ENCODE peak calls at places on chromosomes 12 and 14, in nine cellular contexts. F, L, K, J, Z, I, M, D and G are unnamed samples. For H3K36me3, the result is how much of the 10 kb centered on the place peaks cover.

GRCh38 chr12:100573499-100574261 is at the start of gene GAS2L3:
- DNase-seq in I (peak), Z (peak), L (peak), F (peak), D (peak), J (peak), M (peak), K (peak), G (peak)

GRCh38 chr14:37939442-37940028 is 268.2 kb upstream of the SSTR1 start:
- DNase-seq in D (no peak), L (no peak), M (no peak), J (no peak), K (no peak), I (no peak), F (no peak), Z (no peak), G (no peak)

GRCh38 chr14:36835145-36835544 is 173.5 kb downstream of the PAX9 start:
- DNase-seq in J (no peak), M (no peak), I (no peak), D (no peak), L (no peak), F (no peak), Z (peak), K (no peak), G (no peak)

GRCh38 chr14:102759416-102759815 is 17.8 kb upstream of the TRAF3 start:
- DNase-seq in Z (no peak), D (no peak), K (no peak), I (no peak), F (no peak), L (no peak), J (no peak), M (peak), G (no peak)

GRCh38 chr14:84927096-84927910 is 602.6 kb upstream of the FLRT2 start:
- DNase-seq in Z (no peak), D (no peak), J (no peak), I (no peak), K (no peak), L (no peak), F (no peak), M (no peak), G (no peak)

GRCh38 chr14:73943083-73943482 is 6.8 kb downstream of the FAM161B start:
- DNase-seq in J (no peak), M (no peak), Z (no peak), D (no peak), I (no peak), K (peak), L (no peak), F (no peak), G (no peak)

GRCh38 chr12:92068441-92068840 is 77.2 kb downstream of the BTG1 start:
- DNase-seq in Z (no peak), F (no peak), K (no peak), J (no peak), D (no peak), M (no peak), I (no peak), L (no peak), G (no peak)

GRCh38 chr12:3455312-3455711 is 35.7 kb upstream of the PRMT8 start:
- DNase-seq in D (no peak), F (no peak), Z (no peak), M (no peak), L (no peak), I (no peak), K (no peak), J (no peak), G (no peak)

GRCh38 chr12:129532707-129533499 is 370.9 kb downstream of the TMEM132D start:
- DNase-seq in L (no peak), D (no peak), M (peak), K (no peak), I (no peak), J (no peak), Z (peak), F (no peak), G (no peak)

GRCh38 chr14:70935135-70935534 is 27.9 kb downstream of the PCNX1 start:
- DNase-seq in I (no peak), K (no peak), L (no peak), Z (no peak), F (no peak), J (no peak), D (no peak), M (no peak), G (no peak)

GRCh38 chr12:131830335-131831020 is 2.3 kb downstream of the MMP17 start:
- DNase-seq in F (peak), D (peak), J (peak), I (peak), L (peak), K (peak), M (peak), Z (peak), G (peak)

GRCh38 chr12:82803201-82803600 is 116.5 kb downstream of the TMTC2 start:
- DNase-seq in L (no peak), F (no peak), M (no peak), J (no peak), I (no peak), K (no peak), Z (peak), D (no peak), G (no peak)

GRCh38 chr12:108381793-108382436 is 42.8 kb upstream of the CMKLR1 start:
- DNase-seq in Z (peak), L (no peak), K (no peak), I (no peak), F (no peak), D (no peak), J (no peak), M (peak), G (no peak)

GRCh38 chr12:7650091-7650490 is 15.6 kb downstream of the APOBEC1 start:
- DNase-seq in M (no peak), Z (no peak), L (no peak), D (no peak), I (no peak), F (no peak), K (no peak), J (no peak), G (no peak)

GRCh38 chr12:7645395-7646177 is 20.1 kb downstream of the APOBEC1 start:
- DNase-seq in L (no peak), D (no peak), K (peak), I (no peak), J (peak), F (no peak), M (peak), Z (peak), G (no peak)

GRCh38 chr12:7646178-7646475 is 19.6 kb downstream of the APOBEC1 start:
- DNase-seq in L (no peak), J (no peak), K (no peak), M (peak), I (no peak), D (no peak), F (no peak), Z (no peak), G (no peak)

GRCh38 chr12:7642876-7643309 is 22.8 kb downstream of the APOBEC1 start:
- DNase-seq in D (no peak), F (no peak), J (peak), I (no peak), M (peak), L (no peak), K (no peak), Z (peak), G (no peak)

GRCh38 chr12:7647071-7647470 is 18.6 kb downstream of the APOBEC1 start:
- DNase-seq in L (no peak), F (no peak), J (no peak), Z (no peak), D (no peak), M (no peak), I (no peak), K (no peak), G (no peak)
- H3K27ac ChIP-seq in L (no peak), F (no peak), J (no peak), Z (no peak), D (no peak), M (no peak), I (no peak), K (no peak), G (no peak)

GRCh38 chr12:117169548-117169947 is 20.7 kb downstream of the FBXO21 start:
- DNase-seq in I (no peak), M (no peak), K (no peak), D (no peak), J (no peak), F (no peak), Z (no peak), L (no peak), G (no peak)
- H3K36me3 ChIP-seq in I (under half), M (half or more), K (half or more), D (under half), J (half or more), F (half or more), Z (under half), L (half or more), G (half or more)

GRCh38 chr14:32897724-32898064 is 41.0 kb upstream of the NPAS3 start:
- DNase-seq in I (no peak), M (no peak), L (no peak), D (no peak), F (no peak), Z (no peak), J (no peak), K (no peak), G (no peak)
- H3K27ac ChIP-seq in I (peak), M (no peak), L (no peak), D (peak), F (peak), Z (no peak), J (no peak), K (no peak), G (peak)

DNA sequence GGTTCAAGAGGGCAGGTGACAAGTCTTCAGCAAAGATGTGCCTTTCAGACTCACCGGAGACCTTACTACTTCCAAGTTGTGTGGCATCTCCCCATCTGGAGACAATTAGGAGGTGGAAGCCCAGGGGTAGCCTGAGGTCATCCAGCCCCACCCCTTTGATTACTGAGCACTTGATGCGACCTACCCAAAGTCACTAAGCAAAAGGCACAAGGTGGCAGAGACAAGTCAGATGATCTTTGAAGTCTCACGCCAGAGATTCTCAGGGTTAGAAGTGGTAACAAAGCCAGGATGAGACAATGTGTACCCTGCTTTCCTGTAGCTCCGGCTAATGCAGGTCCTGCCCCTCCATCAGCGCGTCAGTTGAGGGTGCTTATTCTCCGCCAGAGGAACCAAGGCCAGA is 1.4 kb upstream of the FOXN3 start:
- DNase-seq in F (no peak), M (no peak), I (no peak), D (no peak), K (no peak), L (no peak), J (peak), Z (peak), G (no peak)
- H3K36me3 ChIP-seq in F (under half), M (under half), I (under half), D (under half), K (under half), L (under half), J (under half), Z (under half), G (under half)

GRCh38 chr12:51348116-51348515 is 1.6 kb upstream of the CELA1 start:
- DNase-seq in I (no peak), Z (no peak), D (no peak), K (no peak), J (no peak), F (no peak), L (no peak), M (no peak), G (no peak)

GRCh38 chr12:51351913-51352532 is 5.5 kb upstream of the CELA1 start:
- DNase-seq in F (no peak), J (peak), Z (peak), D (no peak), M (peak), L (no peak), K (peak), I (no peak), G (no peak)

GRCh38 chr12:51345681-51346080 is 798 bp downstream of the CELA1 start:
- DNase-seq in I (no peak), J (no peak), Z (no peak), K (peak), D (no peak), F (no peak), M (peak), L (no peak), G (no peak)

GRCh38 chr12:51346581-51346980 is at the start of gene CELA1:
- DNase-seq in J (no peak), M (no peak), F (no peak), D (no peak), I (no peak), L (no peak), K (no peak), Z (no peak), G (no peak)

GRCh38 chr12:51349026-51349425 is 2.5 kb upstream of the CELA1 start:
- DNase-seq in J (no peak), L (no peak), D (no peak), F (no peak), K (peak), I (no peak), Z (no peak), M (no peak), G (no peak)
- H3K27ac ChIP-seq in J (no peak), L (no peak), D (no peak), F (no peak), K (no peak), I (no peak), Z (no peak), M (no peak), G (no peak)

DNA sequence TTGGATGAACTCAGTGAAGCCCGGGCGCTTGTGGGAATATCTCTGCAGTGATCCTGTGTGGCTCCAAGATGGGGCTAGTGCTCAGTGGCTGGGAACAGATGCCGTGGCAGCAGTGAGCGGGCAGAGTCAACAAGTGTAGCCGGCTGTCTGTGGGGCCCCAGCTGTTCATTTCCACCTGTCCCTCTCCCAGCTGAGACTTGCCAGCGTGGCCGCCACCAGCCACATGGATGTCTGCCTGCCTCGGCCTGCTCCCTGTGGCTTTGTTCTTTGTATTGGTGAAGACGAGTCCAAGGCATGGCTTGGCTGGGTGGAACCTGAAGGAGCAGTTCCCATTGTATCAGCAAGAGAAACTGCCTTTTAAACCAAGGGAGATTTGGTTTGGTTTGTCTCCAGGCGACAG is 77.3 kb downstream of the NOS1 start:
- DNase-seq in M (no peak), I (no peak), K (no peak), L (no peak), J (peak), D (no peak), F (no peak), Z (peak), G (peak)
- H3K36me3 ChIP-seq in M (under half), I (under half), K (under half), L (under half), J (under half), D (under half), F (under half), Z (under half), G (under half)

GRCh38 chr14:78291958-78292357 is 121.8 kb downstream of the NRXN3 start:
- DNase-seq in J (no peak), D (no peak), Z (no peak), L (no peak), K (no peak), F (no peak), I (no peak), M (peak), G (no peak)
- H3K27ac ChIP-seq in J (no peak), D (no peak), Z (no peak), L (no peak), K (no peak), F (no peak), I (no peak), M (no peak), G (no peak)